ENCODE peak calls at places on chromosomes 7 and 10, in six cellular contexts. J, W, Q, A, X and E are unnamed samples.

GRCh38 chr7:128121731-128122576 is 90.7 kb upstream of the LRRC4 start:
- DNase-seq in J (no peak), W (no peak), Q (no peak), A (no peak), X (peak), E (no peak)

GRCh38 chr7:9719721-9720120 is 1254.0 kb upstream of the PHF14 start:
- DNase-seq in J (no peak), W (no peak), Q (no peak), A (no peak), X (no peak), E (no peak)

GRCh38 chr7:123675092-123675473 is 19.4 kb downstream of the LMOD2 start:
- DNase-seq in J (peak), W (no peak), Q (peak), A (no peak), X (peak), E (no peak)

GRCh38 chr7:148374698-148375259 is 215.8 kb upstream of the C7orf33 start:
- DNase-seq in J (no peak), W (no peak), Q (no peak), A (peak), X (no peak), E (no peak)

GRCh38 chr10:60663850-60664249 is 114.4 kb upstream of the CDK1 start:
- DNase-seq in J (no peak), W (no peak), Q (no peak), A (no peak), X (no peak), E (no peak)

GRCh38 chr7:12771378-12771877 is 84.0 kb downstream of the ARL4A start:
- DNase-seq in J (peak), W (no peak), Q (no peak), A (no peak), X (no peak), E (peak)

GRCh38 chr7:150858236-150859197 is 6.2 kb downstream of the AOC1 start:
- DNase-seq in J (no peak), W (peak), Q (no peak), A (peak), X (no peak), E (no peak)

GRCh38 chr10:71084818-71085126 is 127.6 kb upstream of the UNC5B start:
- DNase-seq in J (no peak), W (no peak), Q (no peak), A (peak), X (no peak), E (no peak)

GRCh38 chr10:126205482-126206210 is 182.6 kb downstream of the ADAM12 start:
- DNase-seq in J (no peak), W (no peak), Q (no peak), A (no peak), X (no peak), E (no peak)

GRCh38 chr10:63515002-63515763 is 6.0 kb upstream of the REEP3 start:
- DNase-seq in J (peak), W (peak), Q (peak), A (no peak), X (peak), E (no peak)

GRCh38 chr10:122525788-122526187 is 34.8 kb upstream of the DMBT1 start:
- DNase-seq in J (no peak), W (no peak), Q (no peak), A (no peak), X (peak), E (no peak)

GRCh38 chr10:32161586-32161985 is 105.4 kb upstream of the KIF5B start:
- DNase-seq in J (no peak), W (no peak), Q (no peak), A (no peak), X (no peak), E (no peak)

GRCh38 chr10:2731940-2732339 is 335.4 kb upstream of the PFKP start:
- DNase-seq in J (no peak), W (no peak), Q (no peak), A (no peak), X (no peak), E (no peak)

GRCh38 chr10:12635127-12635541 is 285.8 kb downstream of the CAMK1D start:
- DNase-seq in J (peak), W (no peak), Q (peak), A (no peak), X (no peak), E (no peak)

GRCh38 chr10:71748671-71749191 is 24.6 kb downstream of the VSIR start:
- DNase-seq in J (no peak), W (peak), Q (no peak), A (no peak), X (peak), E (no peak)

GRCh38 chr7:95509199-95509598 is 23.5 kb downstream of the ASB4 start:
- DNase-seq in J (peak), W (peak), Q (peak), A (no peak), X (peak), E (peak)
- H2AFZ ChIP-seq in J (no peak), W (no peak), Q (no peak), A (no peak), X (no peak), E (peak)

DNA sequence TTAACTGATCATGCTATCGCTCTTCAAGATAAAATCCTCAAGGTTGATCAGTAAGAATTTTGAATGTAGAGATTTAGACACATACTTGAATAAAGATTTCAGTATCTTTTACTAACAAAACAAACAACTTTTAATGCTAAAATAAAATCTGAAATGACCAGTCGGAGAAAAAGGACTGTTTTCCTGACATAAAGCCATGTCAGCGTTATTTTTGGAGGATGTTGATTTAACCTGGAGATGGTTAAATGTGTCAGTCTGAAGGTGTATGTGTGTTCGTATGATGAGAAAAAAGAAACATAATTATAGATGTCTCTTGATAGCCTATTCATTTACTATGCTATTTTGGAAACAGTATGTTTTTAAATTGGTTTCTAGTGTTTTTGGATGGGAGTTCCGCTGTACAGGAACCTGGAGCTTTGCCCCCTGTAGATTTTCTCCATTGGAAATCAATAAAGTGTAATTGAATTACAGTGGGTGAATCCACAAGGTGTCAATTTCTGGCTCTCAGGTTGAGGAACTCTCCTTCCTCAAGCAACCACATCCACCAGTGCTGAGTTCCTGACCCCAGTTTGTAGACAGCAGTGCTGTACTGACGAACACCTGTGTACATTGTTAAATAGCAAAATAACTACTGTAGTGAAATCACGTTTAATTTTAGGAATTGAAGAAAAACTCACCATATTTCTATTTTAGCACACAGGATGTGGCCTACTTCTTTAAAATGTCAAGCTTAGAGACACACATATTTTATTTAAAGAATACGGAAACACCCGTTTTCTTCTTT is 670.1 kb downstream of the MAGI2 start:
- DNase-seq in J (no peak), W (no peak), Q (no peak), A (no peak), X (no peak), E (no peak)
- H2BK5ac ChIP-seq in J (no peak), W (no peak), Q (no peak), A (no peak), X (no peak), E (no peak)

GRCh38 chr10:124388476-124388822 is 30.3 kb downstream of the OAT start:
- DNase-seq in J (no peak), W (no peak), Q (no peak), A (no peak), X (no peak), E (no peak)
- H2AFZ ChIP-seq in J (peak), W (no peak), Q (no peak), A (no peak), X (no peak), E (peak)

DNA sequence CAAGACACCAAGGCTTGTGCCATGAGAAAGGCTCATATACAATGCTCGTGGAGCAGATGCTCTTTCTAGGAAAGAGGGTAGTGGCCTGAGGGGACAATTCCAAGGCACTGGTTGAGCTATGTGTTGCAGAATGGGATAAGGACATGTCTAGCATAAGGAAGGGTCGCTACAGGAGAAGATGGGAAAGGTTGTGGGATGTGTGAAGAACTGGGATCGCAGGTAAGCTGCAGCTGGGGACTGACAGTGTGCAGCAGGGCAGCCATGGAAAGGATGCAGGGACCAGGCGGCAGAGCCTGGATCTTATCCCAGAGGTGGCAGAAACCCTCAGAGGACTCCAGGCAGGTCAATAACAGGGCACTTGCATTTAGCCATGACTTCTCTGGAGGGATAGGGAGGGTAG is 56.1 kb downstream of the COBL start:
- DNase-seq in J (no peak), W (no peak), Q (no peak), A (peak), X (peak), E (no peak)
- H2BK5ac ChIP-seq in J (no peak), W (no peak), Q (no peak), A (no peak), X (no peak), E (no peak)

GRCh38 chr7:6624246-6624611 is 8.8 kb downstream of the ZNF853 start:
- DNase-seq in J (no peak), W (no peak), Q (no peak), A (no peak), X (no peak), E (no peak)
- H2AFZ ChIP-seq in J (no peak), W (no peak), Q (no peak), A (no peak), X (no peak), E (no peak)

DNA sequence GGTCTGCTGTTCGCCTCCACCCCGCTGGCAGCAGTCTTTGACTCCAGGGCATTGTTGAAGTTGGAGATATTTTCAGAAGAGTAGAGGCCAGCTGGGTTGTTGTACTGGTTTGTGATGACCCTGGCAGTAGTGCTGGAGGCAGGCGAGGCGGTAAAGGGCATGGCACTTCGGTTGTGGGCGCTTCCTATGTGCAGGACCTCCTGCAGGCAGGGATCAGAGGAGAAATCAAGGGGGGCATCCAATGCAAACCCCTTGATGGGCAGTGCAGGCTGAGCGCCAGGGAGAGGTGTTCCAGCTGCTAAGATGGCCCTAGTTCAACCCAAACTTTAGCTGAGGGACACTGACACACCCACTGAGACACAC is 27.0 kb downstream of the PDLIM1 start:
- DNase-seq in J (no peak), W (no peak), Q (no peak), A (peak), X (no peak), E (no peak)
- H2BK5ac ChIP-seq in J (no peak), W (no peak), Q (peak), A (peak), X (peak), E (no peak)

GRCh38 chr7:234712-235553 is 42.6 kb downstream of the FAM20C start:
- DNase-seq in J (peak), W (no peak), Q (peak), A (no peak), X (peak), E (no peak)
- H2AFZ ChIP-seq in J (peak), W (no peak), Q (no peak), A (no peak), X (peak), E (no peak)

DNA sequence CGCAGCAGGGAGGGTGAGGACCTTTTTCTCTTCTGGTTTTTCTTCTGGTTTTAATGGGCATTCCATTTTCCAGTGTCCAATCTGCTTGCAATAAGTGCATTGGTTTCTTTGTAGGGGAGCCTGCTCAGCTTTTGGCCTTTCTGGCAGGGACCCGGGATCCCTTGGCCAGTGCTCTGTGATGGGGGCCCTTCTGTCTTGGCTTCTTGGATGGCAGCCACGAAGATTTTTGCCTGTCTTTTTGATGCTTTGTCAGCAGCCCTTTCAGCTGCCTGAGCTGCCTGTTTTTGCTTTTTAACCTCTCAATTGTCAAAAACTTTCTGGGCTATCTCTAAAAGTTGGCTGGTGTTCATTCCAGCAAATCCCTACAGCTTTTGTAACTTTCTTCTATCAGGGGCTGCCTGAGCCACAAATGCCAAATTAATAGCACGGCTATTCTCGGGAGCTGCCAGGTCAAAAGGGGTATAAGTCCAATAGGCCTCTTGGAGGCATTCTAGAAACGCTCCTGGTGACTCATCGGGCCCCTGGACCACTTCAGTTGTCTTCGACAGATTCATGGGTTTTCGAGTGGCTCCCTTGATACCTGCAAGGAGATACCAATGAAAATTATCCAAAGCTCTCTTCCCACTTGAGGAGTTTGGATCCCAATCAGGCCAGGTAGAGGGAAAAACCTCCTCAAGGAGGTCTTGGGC is 180.0 kb upstream of the MBL2 start:
- DNase-seq in J (no peak), W (no peak), Q (no peak), A (no peak), X (no peak), E (no peak)
- H2BK5ac ChIP-seq in J (no peak), W (no peak), Q (no peak), A (peak), X (peak), E (no peak)

GRCh38 chr10:4246881-4247358 is 461.9 kb upstream of the KLF6 start:
- DNase-seq in J (peak), W (no peak), Q (peak), A (no peak), X (no peak), E (no peak)

GRCh38 chr10:4247379-4247778 is 462.4 kb upstream of the KLF6 start:
- DNase-seq in J (no peak), W (no peak), Q (no peak), A (no peak), X (no peak), E (no peak)

GRCh38 chr10:4254101-4254994 is 469.3 kb upstream of the KLF6 start:
- DNase-seq in J (peak), W (no peak), Q (peak), A (no peak), X (no peak), E (no peak)

GRCh38 chr10:4250497-4250887 is 465.5 kb upstream of the KLF6 start:
- DNase-seq in J (no peak), W (no peak), Q (no peak), A (no peak), X (no peak), E (no peak)

GRCh38 chr10:4249841-4250496 is 465.0 kb upstream of the KLF6 start:
- DNase-seq in J (no peak), W (no peak), Q (no peak), A (no peak), X (no peak), E (no peak)
- H2AFZ ChIP-seq in J (no peak), W (no peak), Q (no peak), A (no peak), X (no peak), E (no peak)